ENCODE peak calls at places on chromosomes 3 and 15, in seven cellular contexts. G is CD4-positive, CD25-positive, alpha-beta regulatory T cell; Y is PC-9; H is HCT116; E is naive thymus-derived CD4-positive, alpha-beta T cell; U is kidney; D is endothelial cell of umbilical vein. I is an unnamed sample. For H3K4me1, the result is how much of the 10 kb centered on the place peaks cover.

GRCh38 chr3:47817609-47818008 is 14.7 kb downstream of the DHX30 start:
- DNase-seq in G (no peak), D (no peak), H (no peak), Y (no peak), E (no peak), U (no peak), I (no peak)

GRCh38 chr3:59978979-59979378 is 929.2 kb upstream of the CFAP20DC start:
- DNase-seq in G (no peak), H (no peak), Y (no peak), U (no peak), D (no peak), E (no peak), I (no peak)

GRCh38 chr3:50375200-50375931 is 16.0 kb upstream of the TMEM115 start:
- DNase-seq in G (no peak), D (no peak), U (no peak), Y (no peak), E (no peak), H (no peak), I (no peak)

GRCh38 chr3:25386686-25387271 is 41.3 kb upstream of the RARB start:
- DNase-seq in D (no peak), G (no peak), E (no peak), H (no peak), Y (no peak), U (no peak), I (no peak)

GRCh38 chr3:62376187-62376720 is 2.9 kb upstream of the FEZF2 start:
- DNase-seq in Y (no peak), E (no peak), H (no peak), D (no peak), G (no peak), U (no peak), I (no peak)

GRCh38 chr15:38526158-38526557 is 38.5 kb downstream of the RASGRP1 start:
- DNase-seq in G (no peak), U (no peak), H (no peak), E (no peak), D (no peak), Y (no peak), I (no peak)

GRCh38 chr3:110808630-110809029 is 263.0 kb upstream of the NECTIN3 start:
- DNase-seq in E (no peak), D (no peak), U (no peak), Y (no peak), H (no peak), G (no peak), I (no peak)

GRCh38 chr3:175274056-175274455 is 414.9 kb downstream of the NAALADL2 start:
- DNase-seq in U (no peak), E (no peak), D (no peak), H (no peak), Y (no peak), G (no peak), I (no peak)

GRCh38 chr3:121295966-121296365 is 249.8 kb downstream of the POLQ start:
- DNase-seq in H (no peak), G (no peak), D (peak), U (no peak), E (no peak), Y (no peak), I (no peak)

GRCh38 chr3:134291300-134292254 is 40.9 kb upstream of the RYK start:
- DNase-seq in D (no peak), H (no peak), E (no peak), Y (peak), U (peak), G (no peak), I (no peak)

GRCh38 chr15:73368301-73369072 is at the start of gene HCN4:
- DNase-seq in D (no peak), U (no peak), H (no peak), E (no peak), Y (no peak), G (no peak), I (no peak)

GRCh38 chr15:49620174-49620573 is 444 bp downstream of the FAM227B start:
- DNase-seq in H (no peak), Y (no peak), G (no peak), E (no peak), D (peak), U (no peak), I (no peak)

GRCh38 chr15:74240002-74240568 is 4.0 kb downstream of the CCDC33 start:
- DNase-seq in E (no peak), Y (peak), G (no peak), D (peak), U (peak), H (peak), I (peak)

GRCh38 chr3:106582151-106582550 is 713.3 kb upstream of the CBLB start:
- DNase-seq in E (no peak), Y (no peak), D (no peak), U (no peak), G (no peak), H (no peak), I (no peak)

GRCh38 chr3:193176690-193177089 is 64.3 kb upstream of the PLAAT1 start:
- DNase-seq in D (no peak), G (no peak), Y (no peak), U (no peak), H (no peak), E (no peak), I (no peak)

GRCh38 chr3:10473581-10474438 is 31.6 kb downstream of the ATP2B2 start:
- DNase-seq in D (no peak), U (peak), H (no peak), Y (no peak), E (no peak), G (no peak), I (no peak)

GRCh38 chr15:34043391-34043790 is 4.4 kb upstream of the AVEN start:
- DNase-seq in G (no peak), D (no peak), Y (no peak), U (no peak), H (no peak), E (no peak), I (no peak)

GRCh38 chr3:109545746-109546145 is 208.4 kb upstream of the DPPA4 start:
- DNase-seq in H (no peak), Y (no peak), E (no peak), D (no peak), G (no peak), U (no peak), I (no peak)

GRCh38 chr3:197711973-197712707 is 24.6 kb downstream of the RUBCN start:
- DNase-seq in D (peak), H (peak), Y (peak), U (peak), E (peak), G (peak), I (peak)

GRCh38 chr3:132135628-132136333 is 101.0 kb upstream of the CPNE4 start:
- DNase-seq in G (no peak), D (peak), E (no peak), U (no peak), H (peak), Y (peak), I (no peak)

GRCh38 chr3:65604863-65605526 is 433.7 kb downstream of the MAGI1 start:
- DNase-seq in U (no peak), G (no peak), E (no peak), D (peak), Y (no peak), H (no peak), I (no peak)

GRCh38 chr3:72445827-72446405 is 402.3 kb downstream of the SHQ1 start:
- DNase-seq in E (peak), Y (no peak), G (peak), U (no peak), H (no peak), D (peak), I (no peak)

GRCh38 chr3:124621498-124621897 is 108.8 kb upstream of the UMPS start:
- DNase-seq in H (no peak), E (no peak), G (peak), U (no peak), Y (no peak), D (peak), I (no peak)

GRCh38 chr3:131526801-131527347 is 24.1 kb upstream of the MRPL3 start:
- DNase-seq in D (peak), H (no peak), G (peak), U (peak), Y (peak), E (no peak), I (no peak)

GRCh38 chr3:13781417-13781816 is 98.5 kb downstream of the WNT7A start:
- DNase-seq in H (no peak), G (no peak), D (no peak), E (no peak), U (no peak), Y (no peak), I (no peak)

GRCh38 chr3:116443096-116443793 is 2.0 kb downstream of the LSAMP start:
- DNase-seq in U (no peak), G (no peak), Y (no peak), H (no peak), D (no peak), E (no peak), I (no peak)

GRCh38 chr3:17078885-17079465 is 194.2 kb downstream of the PLCL2 start:
- DNase-seq in U (no peak), D (no peak), Y (no peak), G (no peak), E (no peak), H (no peak), I (no peak)

GRCh38 chr3:40877651-40878463 is 321.4 kb upstream of the CTNNB1 start:
- DNase-seq in E (no peak), H (no peak), D (peak), Y (no peak), U (peak), G (no peak), I (no peak)

GRCh38 chr15:67137951-67138935 is 72.8 kb downstream of the SMAD3 start:
- DNase-seq in G (no peak), E (no peak), Y (no peak), D (peak), H (no peak), U (no peak), I (no peak)
- H3K4me1 ChIP-seq in G (half or more), E (under half), Y (under half), D (half or more), H (half or more), U (under half), I (under half)

GRCh38 chr3:46205286-46205960 is 2.7 kb downstream of the CCR1 start:
- DNase-seq in D (no peak), E (no peak), G (no peak), U (no peak), H (no peak), Y (no peak), I (no peak)

GRCh38 chr3:46208167-46208704 is at the start of gene CCR1:
- DNase-seq in E (no peak), H (peak), G (peak), Y (peak), D (no peak), U (no peak), I (no peak)

GRCh38 chr3:46203681-46204080 is 4.4 kb downstream of the CCR1 start:
- DNase-seq in Y (no peak), U (no peak), H (no peak), E (no peak), D (no peak), G (no peak), I (no peak)

GRCh38 chr3:46209053-46209452 is 940 bp upstream of the CCR1 start:
- DNase-seq in H (no peak), E (no peak), Y (no peak), G (no peak), D (no peak), U (no peak), I (no peak)

GRCh38 chr3:46206284-46206683 is 1.8 kb downstream of the CCR1 start:
- DNase-seq in E (no peak), D (no peak), G (no peak), U (no peak), H (no peak), Y (no peak), I (no peak)
- H3K4me3 ChIP-seq in E (no peak), D (no peak), G (no peak), U (peak), H (no peak), Y (no peak), I (no peak)

DNA sequence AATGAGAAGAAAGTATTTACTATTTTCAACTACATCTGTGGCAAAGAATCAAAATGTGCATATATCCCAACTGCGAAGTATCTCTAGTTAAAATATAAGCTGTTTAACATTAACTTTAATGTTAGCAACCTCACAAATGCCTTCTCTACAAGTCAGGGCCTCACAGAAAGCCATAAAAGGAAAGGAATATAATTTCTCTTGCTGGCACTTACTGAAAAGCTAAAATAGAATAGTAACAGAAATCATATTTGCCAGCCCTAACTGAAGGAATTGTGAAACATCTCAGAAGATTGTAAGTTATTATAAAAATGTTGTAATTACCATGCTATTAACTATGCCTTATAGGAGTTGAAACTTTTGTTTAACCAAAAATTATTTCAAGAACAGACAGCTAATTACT is 65.1 kb upstream of the MBNL1 start:
- DNase-seq in Y (no peak), H (no peak), E (no peak), D (no peak), G (no peak), U (no peak), I (no peak)
- H3K4me1 ChIP-seq in Y (under half), H (under half), E (under half), D (under half), G (half or more), U (under half), I (under half)

GRCh38 chr15:40081691-40082194 is 26.9 kb downstream of the BMF start:
- DNase-seq in D (peak), Y (no peak), U (peak), G (no peak), E (no peak), H (no peak), I (peak)
- H3K4me3 ChIP-seq in D (peak), Y (peak), U (peak), G (no peak), E (no peak), H (peak), I (no peak)

DNA sequence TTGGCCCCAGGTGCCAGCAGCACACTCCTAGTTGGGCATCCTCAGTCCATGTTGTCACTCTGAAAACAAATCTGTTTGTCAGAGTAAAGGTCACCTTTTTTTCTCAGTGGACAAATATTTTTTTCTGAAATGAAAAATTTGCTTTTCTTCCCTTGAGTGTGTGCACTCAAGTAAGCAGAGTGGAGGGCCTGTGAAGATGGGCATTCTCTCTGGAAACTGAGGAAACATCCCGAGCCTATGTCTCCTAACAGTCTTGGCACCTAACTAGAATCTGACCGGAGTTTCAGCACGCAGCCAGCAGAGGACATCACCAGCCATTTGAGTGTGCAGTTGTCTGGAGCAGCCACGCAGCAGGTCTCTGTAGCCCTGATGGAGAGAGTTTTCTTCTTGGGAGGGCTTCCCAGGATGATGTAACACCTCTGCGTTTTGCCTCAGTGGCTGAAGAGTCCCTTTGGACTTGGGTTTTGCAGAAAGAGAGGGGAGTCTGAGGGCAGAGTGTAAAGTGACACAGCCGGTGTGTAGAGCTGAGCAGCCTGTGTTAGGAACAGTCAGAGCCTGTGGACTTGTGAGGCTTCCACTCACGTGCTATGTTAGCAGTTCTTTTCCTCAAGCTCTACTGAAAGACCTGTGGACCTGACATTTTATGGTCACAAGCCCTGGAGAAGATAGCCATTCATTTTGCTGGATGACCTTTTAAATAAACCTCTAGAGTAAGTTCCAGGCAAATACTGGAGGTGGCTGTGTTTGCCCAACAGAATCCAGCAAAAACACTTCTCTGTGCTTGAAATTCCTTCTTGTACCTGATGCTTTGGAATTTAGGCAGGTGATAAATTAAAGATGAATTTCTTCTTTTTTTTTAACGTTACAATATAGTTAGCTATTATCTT is 51.6 kb downstream of the ABHD2 start:
- DNase-seq in U (no peak), Y (no peak), G (no peak), H (no peak), D (no peak), E (no peak), I (peak)
- H3K4me1 ChIP-seq in U (under half), Y (under half), G (under half), H (under half), D (under half), E (under half), I (under half)

GRCh38 chr15:88288661-88289060 is 32.1 kb upstream of the NTRK3 start:
- DNase-seq in E (no peak), G (no peak), U (no peak), D (no peak), Y (no peak), H (no peak), I (no peak)

GRCh38 chr15:88284441-88285106 is 28.0 kb upstream of the NTRK3 start:
- DNase-seq in D (no peak), U (no peak), G (no peak), Y (no peak), H (no peak), E (no peak), I (no peak)

DNA sequence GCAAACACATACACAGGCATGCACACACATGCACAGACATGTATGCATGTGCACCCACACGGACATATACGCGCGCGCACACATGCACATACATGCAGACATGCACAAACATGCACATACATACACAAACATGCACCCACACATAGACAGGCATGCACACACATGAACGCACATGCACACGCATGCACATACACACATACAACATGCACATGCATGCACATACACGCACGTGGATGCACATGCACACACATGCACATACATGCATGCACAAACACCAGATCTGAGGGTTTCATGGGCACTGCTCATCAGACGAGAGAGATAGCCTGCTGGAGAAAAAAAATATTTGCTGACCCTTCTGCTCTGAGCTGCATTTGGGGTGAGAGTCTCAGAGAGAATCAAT is 31.7 kb upstream of the NTRK3 start:
- DNase-seq in D (peak), E (no peak), Y (no peak), U (no peak), H (no peak), G (no peak), I (no peak)
- H3K4me3 ChIP-seq in D (no peak), E (no peak), Y (no peak), U (no peak), H (no peak), G (no peak), I (no peak)

DNA sequence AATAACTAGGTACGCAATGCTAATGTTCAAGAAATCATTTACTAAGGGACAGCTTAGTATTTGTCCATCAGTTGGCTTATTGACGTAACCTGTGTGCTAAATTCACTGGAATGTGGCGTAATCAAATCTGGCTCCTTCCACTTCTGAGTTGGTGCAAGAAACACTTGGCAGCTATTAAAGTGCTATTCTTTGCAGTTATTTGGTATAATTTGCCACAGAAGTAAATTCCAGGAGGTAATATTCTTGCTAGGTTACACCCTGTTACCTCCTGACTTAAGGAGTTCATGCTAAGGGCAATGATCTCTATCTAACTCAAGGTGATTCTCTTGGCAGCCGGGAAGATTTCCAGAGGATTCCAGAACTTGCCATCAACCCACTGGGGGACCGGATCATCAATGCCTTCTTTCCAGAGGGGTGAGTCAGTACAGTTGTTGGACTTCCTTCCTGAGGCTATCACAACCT is 25.5 kb downstream of the CHP1 start:
- DNase-seq in U (no peak), D (no peak), E (no peak), Y (peak), G (no peak), H (no peak), I (no peak)
- H3K4me1 ChIP-seq in U (under half), D (under half), E (under half), Y (half or more), G (under half), H (under half), I (under half)

GRCh38 chr15:99925661-99926461 is 192.6 kb upstream of the LYSMD4 start:
- DNase-seq in U (peak), D (peak), E (peak), H (peak), Y (peak), G (peak), I (peak)
- H3K4me3 ChIP-seq in U (peak), D (peak), E (peak), H (peak), Y (no peak), G (peak), I (peak)

GRCh38 chr3:15319575-15319974 is 12.8 kb downstream of the SH3BP5 start:
- DNase-seq in Y (no peak), H (no peak), G (no peak), E (no peak), D (no peak), U (no peak), I (peak)

GRCh38 chr3:15317164-15317477 is 15.3 kb downstream of the SH3BP5 start:
- DNase-seq in G (no peak), H (no peak), Y (no peak), E (no peak), D (no peak), U (no peak), I (no peak)

GRCh38 chr3:15318661-15319060 is 13.7 kb downstream of the SH3BP5 start:
- DNase-seq in H (no peak), G (no peak), E (no peak), Y (no peak), D (no peak), U (no peak), I (no peak)

GRCh38 chr3:15323063-15323462 is 9.3 kb downstream of the SH3BP5 start:
- DNase-seq in Y (no peak), D (no peak), U (no peak), G (no peak), E (no peak), H (no peak), I (no peak)

DNA sequence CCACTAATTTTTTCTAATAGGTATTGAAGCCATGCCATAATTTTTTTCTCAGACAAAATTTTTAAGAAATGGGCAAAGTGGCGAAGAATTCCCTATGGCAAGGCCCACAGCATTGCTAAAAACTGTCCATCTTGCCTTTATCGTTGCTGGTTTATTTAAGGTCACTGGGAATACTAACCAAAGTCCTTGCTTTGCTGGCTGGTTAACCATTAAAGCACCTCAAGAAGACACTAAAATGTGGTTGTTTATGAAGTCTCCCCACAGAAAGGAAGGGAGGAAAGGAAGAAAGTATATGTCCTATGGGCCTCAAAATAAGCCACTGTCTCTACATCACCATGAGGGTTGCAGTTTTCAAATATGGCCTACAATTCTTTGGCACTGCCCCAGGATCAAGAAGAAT is 13.3 kb downstream of the SH3BP5 start:
- DNase-seq in U (no peak), E (no peak), G (no peak), D (no peak), H (no peak), Y (no peak), I (no peak)
- H3K4me1 ChIP-seq in U (under half), E (half or more), G (under half), D (under half), H (under half), Y (under half), I (under half)